ENCODE peak calls at places on chromosomes 7 and 10, in seven cellular contexts. N is HuH-7.5; Y is lung; T is lung microvascular endothelial cell; C is activated CD4-positive, alpha-beta T cell treated with anti-CD3 and anti-CD28 coated beads for 24 hours; B is retinal pigment epithelial cell; I is iPS-NIHi11. W is an unnamed sample.

GRCh38 chr10:17673517-17674051 is 29.6 kb downstream of the STAM start:
- DNase-seq in B (peak), C (no peak), Y (no peak), I (peak), N (no peak), T (peak), W (no peak)

GRCh38 chr10:4532467-4532866 is 293.5 kb upstream of the AKR1E2 start:
- DNase-seq in B (no peak), Y (no peak), T (no peak), N (no peak), C (no peak), I (no peak), W (no peak)

GRCh38 chr7:128914566-128915151 is 4.2 kb upstream of the KCP start:
- DNase-seq in B (no peak), Y (no peak), C (no peak), T (no peak), I (no peak), N (no peak), W (peak)

GRCh38 chr10:90245623-90246022 is 544.2 kb downstream of the KIF20B start:
- DNase-seq in B (no peak), T (no peak), I (no peak), N (no peak), Y (no peak), C (no peak), W (no peak)

GRCh38 chr7:129376778-129377700 is 57.2 kb upstream of the STRIP2 start:
- DNase-seq in I (no peak), C (no peak), T (peak), N (no peak), Y (no peak), B (no peak), W (no peak)

GRCh38 chr10:99524050-99524666 is 8.6 kb upstream of the NKX2-3 start:
- DNase-seq in I (no peak), T (no peak), Y (no peak), B (no peak), N (no peak), C (no peak), W (no peak)

GRCh38 chr7:1281068-1281467 is 48.4 kb downstream of the UNCX start:
- DNase-seq in B (no peak), T (no peak), I (no peak), C (no peak), Y (no peak), N (no peak), W (no peak)

GRCh38 chr10:102335184-102335583 is 60.3 kb upstream of the NFKB2 start:
- DNase-seq in T (no peak), Y (peak), B (no peak), C (no peak), I (no peak), N (no peak), W (peak)

W was measured in left cardiac atrium.